ENCODE peak calls at places on chromosomes 1 and 21, in eight cellular contexts. X is kidney glomerular epithelial cell, N is T-helper 2 cell, Q is body of pancreas, G is activated T-cell treated with anti-CD3 and anti-CD28 coated beads for 1 hour, I is head of caudate nucleus, L is NCI-H1105 treated with DMSO at 0.1 percent for 48 hours, P is hepatic stellate cell. H is an unnamed sample.
A peak's percentile ranks its signal among the peaks of the same experiment; 100 is the strongest.

GRCh38 chr21:45048968-45049367 is 25.4 kb upstream of the ADARB1 start:
- DNase-seq in X (no peak), N (no peak), Q (no peak), G (no peak), I (no peak), L (no peak), P (no peak), H (no peak)

GRCh38 chr1:25666437-25666836 is 49.8 kb downstream of the MAN1C1 start:
- DNase-seq in X (no peak), N (no peak), Q (no peak), G (no peak), I (no peak), L (no peak), P (no peak), H (no peak)

GRCh38 chr1:240091614-240092300 is at the start of gene FMN2:
- DNase-seq in X (no peak), N (no peak), Q (no peak), G (no peak), I (peak; percentile 49), L (peak; percentile 66), P (peak; percentile 87), H (no peak)

GRCh38 chr21:26140185-26140584 is 30.4 kb downstream of the APP start:
- DNase-seq in X (peak; percentile 87), N (no peak), Q (no peak), G (no peak), I (no peak), L (no peak), P (peak; percentile 81), H (no peak)

GRCh38 chr1:113055570-113055969 is 17.4 kb upstream of the LRIG2 start:
- DNase-seq in X (no peak), N (no peak), Q (no peak), G (no peak), I (no peak), L (no peak), P (no peak), H (no peak)

GRCh38 chr1:22709891-22710687 is 550 bp upstream of the EPHB2 start:
- DNase-seq in X (peak; percentile 25), N (no peak), Q (peak; percentile 60), G (no peak), I (peak; percentile 59), L (peak; percentile 61), P (peak; percentile 75), H (no peak)

GRCh38 chr1:200373811-200374231 is 36.0 kb downstream of the ZNF281 start:
- DNase-seq in X (no peak), N (no peak), Q (no peak), G (no peak), I (no peak), L (no peak), P (no peak), H (no peak)

GRCh38 chr1:238589843-238590435 is 699.2 kb upstream of the ZP4 start:
- DNase-seq in X (no peak), N (no peak), Q (no peak), G (no peak), I (no peak), L (no peak), P (no peak), H (no peak)

GRCh38 chr1:108000620-108001105 is 35.7 kb upstream of the VAV3 start:
- DNase-seq in X (peak; percentile 84), N (no peak), Q (peak; percentile 20), G (no peak), I (no peak), L (peak; percentile 92), P (no peak), H (no peak)

GRCh38 chr1:2130871-2131289 is 63.7 kb downstream of the FAAP20 start:
- DNase-seq in X (no peak), N (no peak), Q (no peak), G (no peak), I (no peak), L (no peak), P (no peak), H (no peak)

GRCh38 chr1:211326528-211327340 is at the start of gene TRAF5:
- DNase-seq in X (no peak), N (peak; percentile 35), Q (peak; percentile 49), G (no peak), I (peak; percentile 18), L (peak; percentile 46), P (peak; percentile 43), H (peak; percentile 38)

GRCh38 chr1:22702671-22703070 is 8.0 kb upstream of the EPHB2 start:
- DNase-seq in X (no peak), N (no peak), Q (no peak), G (no peak), I (no peak), L (no peak), P (no peak), H (no peak)

GRCh38 chr1:2422523-2422922 is 10.2 kb upstream of the PEX10 start:
- DNase-seq in X (no peak), N (no peak), Q (no peak), G (no peak), I (no peak), L (no peak), P (no peak), H (no peak)

GRCh38 chr1:201904579-201904978 is 15.9 kb downstream of the SHISA4 start:
- DNase-seq in X (peak; percentile 76), N (no peak), Q (no peak), G (no peak), I (no peak), L (no peak), P (peak; percentile 87), H (no peak)

GRCh38 chr1:94832446-94832845 is 12.3 kb downstream of the SLC44A3 start:
- DNase-seq in X (no peak), N (no peak), Q (no peak), G (no peak), I (no peak), L (no peak), P (no peak), H (no peak)

GRCh38 chr1:219088778-219089557 is 84.7 kb upstream of the LYPLAL1 start:
- DNase-seq in X (peak; percentile 87), N (no peak), Q (no peak), G (no peak), I (peak; percentile 3), L (no peak), P (peak; percentile 65), H (no peak)

GRCh38 chr1:27536004-27536757 is 46.2 kb upstream of the WASF2 start:
- DNase-seq in X (no peak), N (no peak), Q (no peak), G (no peak), I (peak; percentile 32), L (no peak), P (no peak), H (no peak)

GRCh38 chr1:11918779-11919519 is 7.3 kb downstream of the KIAA2013 start:
- DNase-seq in X (no peak), N (no peak), Q (no peak), G (no peak), I (no peak), L (no peak), P (peak; percentile 80), H (no peak)

GRCh38 chr1:18315449-18315848 is 165.3 kb upstream of the KLHDC7A start:
- DNase-seq in X (no peak), N (no peak), Q (no peak), G (no peak), I (no peak), L (no peak), P (no peak), H (no peak)

GRCh38 chr1:208652300-208653160 is 408.3 kb upstream of the PLXNA2 start:
- DNase-seq in X (peak; percentile 56), N (no peak), Q (peak; percentile 54), G (no peak), I (peak; percentile 47), L (peak; percentile 90), P (peak; percentile 38), H (no peak)

GRCh38 chr1:230621290-230622022 is 20.8 kb upstream of the COG2 start:
- DNase-seq in X (no peak), N (no peak), Q (no peak), G (no peak), I (no peak), L (no peak), P (no peak), H (no peak)

GRCh38 chr1:90919900-90920299 is 101.9 kb downstream of the ZNF644 start:
- DNase-seq in X (no peak), N (no peak), Q (no peak), G (no peak), I (no peak), L (no peak), P (no peak), H (no peak)

GRCh38 chr21:38910390-38911008 is 104.8 kb downstream of the ETS2 start:
- DNase-seq in X (no peak), N (no peak), Q (no peak), G (no peak), I (no peak), L (peak; percentile 19), P (no peak), H (no peak)

GRCh38 chr1:167640051-167640450 is 10.0 kb downstream of the RCSD1 start:
- DNase-seq in X (no peak), N (no peak), Q (no peak), G (no peak), I (no peak), L (no peak), P (no peak), H (no peak)

GRCh38 chr1:176691251-176692228 is 228.6 kb downstream of the PAPPA2 start:
- DNase-seq in X (peak; percentile 34), N (no peak), Q (peak; percentile 64), G (no peak), I (peak; percentile 13), L (peak; percentile 82), P (peak; percentile 8), H (no peak)

GRCh38 chr1:246448373-246448772 is 58.7 kb downstream of the SMYD3 start:
- DNase-seq in X (no peak), N (no peak), Q (no peak), G (no peak), I (no peak), L (no peak), P (no peak), H (no peak)